ENCODE peak calls at places on chromosomes 1 and 21, in seven cellular contexts. P, D, N, Y, Z, E and R are unnamed samples.

GRCh38 chr1:206829875-206830274 is 35.5 kb upstream of the IL20 start:
- DNase-seq in Z (no peak), D (no peak), P (no peak), E (no peak), Y (no peak), N (no peak), R (no peak)

GRCh38 chr1:53681647-53682368 is 57.2 kb downstream of the GLIS1 start:
- DNase-seq in E (peak; percentile 24), P (peak; percentile 26), Z (peak; percentile 91), Y (peak; percentile 59), D (peak; percentile 87), N (peak; percentile 27), R (peak; percentile 44)

GRCh38 chr1:47387921-47388509 is 28.1 kb upstream of the FOXE3 start:
- DNase-seq in E (peak; percentile 30), N (no peak), Z (no peak), Y (peak; percentile 7), P (no peak), D (no peak), R (no peak)

GRCh38 chr1:63645301-63645700 is 52.1 kb downstream of the PGM1 start:
- DNase-seq in Z (no peak), P (peak; percentile 58), N (no peak), D (no peak), E (peak; percentile 20), Y (no peak), R (no peak)

GRCh38 chr1:208799186-208799585 is 555.0 kb upstream of the PLXNA2 start:
- DNase-seq in Z (no peak), N (no peak), D (no peak), P (no peak), E (no peak), Y (no peak), R (no peak)

GRCh38 chr1:116908266-116908665 is 1.4 kb upstream of the PTGFRN start:
- DNase-seq in Y (no peak), N (no peak), E (no peak), Z (no peak), P (no peak), D (no peak), R (no peak)

GRCh38 chr1:112849425-112849966 is 106.5 kb downstream of the SLC16A1 start:
- DNase-seq in P (peak; percentile 34), D (peak; percentile 67), Z (peak; percentile 80), N (no peak), E (peak; percentile 33), Y (peak; percentile 90), R (no peak)

GRCh38 chr1:18123467-18123992 is 15.9 kb downstream of the IGSF21 start:
- DNase-seq in Y (no peak), D (no peak), E (no peak), Z (no peak), N (no peak), P (no peak), R (no peak)

GRCh38 chr21:20946701-20947100 is 51.5 kb upstream of the NCAM2 start:
- DNase-seq in P (no peak), N (no peak), D (no peak), Y (no peak), E (no peak), Z (no peak), R (no peak)

GRCh38 chr1:202967684-202968281 is 726 bp upstream of the CYB5R1 start:
- DNase-seq in Y (peak; percentile 54), N (no peak), P (no peak), D (peak; percentile 39), E (no peak), Z (peak; percentile 59), R (peak; percentile 32)

GRCh38 chr1:54125671-54126070 is 27.1 kb downstream of the CDCP2 start:
- DNase-seq in E (peak; percentile 26), Z (no peak), P (peak; percentile 17), Y (peak; percentile 55), N (no peak), D (peak; percentile 49), R (no peak)

GRCh38 chr1:32818804-32819541 is 1.5 kb downstream of the S100PBP start:
- DNase-seq in Z (no peak), D (no peak), P (no peak), N (no peak), Y (no peak), E (no peak), R (peak; percentile 54)

GRCh38 chr1:41998250-41998649 is 79.5 kb upstream of the HIVEP3 start:
- DNase-seq in Y (no peak), P (no peak), N (no peak), Z (no peak), E (no peak), D (no peak), R (no peak)

GRCh38 chr1:205597691-205598314 is 34.0 kb downstream of the ELK4 start:
- DNase-seq in E (peak; percentile 66), Y (peak; percentile 98), P (peak; percentile 64), N (no peak), Z (no peak), D (no peak), R (no peak)

GRCh38 chr1:236736761-236737160 is 50.5 kb downstream of the ACTN2 start:
- DNase-seq in D (no peak), N (no peak), Z (no peak), P (no peak), E (no peak), Y (no peak), R (no peak)

GRCh38 chr1:77511440-77511840 is 171.0 kb downstream of the ZZZ3 start:
- DNase-seq in E (peak; percentile 94), Y (peak; percentile 85), P (peak; percentile 53), D (no peak), Z (no peak), N (no peak), R (no peak)

GRCh38 chr1:16978589-16979474 is 1.6 kb downstream of the MFAP2 start:
- DNase-seq in P (peak; percentile 90), E (peak; percentile 86), D (peak; percentile 23), N (no peak), Y (peak; percentile 61), Z (no peak), R (no peak)

GRCh38 chr1:20483098-20483832 is 2.7 kb downstream of the CAMK2N1 start:
- DNase-seq in Y (no peak), D (no peak), E (no peak), Z (no peak), N (no peak), P (no peak), R (no peak)

GRCh38 chr1:230730979-230731378 is 16.2 kb upstream of the CAPN9 start:
- DNase-seq in N (no peak), Z (no peak), D (no peak), P (no peak), Y (no peak), E (no peak), R (no peak)

GRCh38 chr1:224733021-224733911 is 117.1 kb downstream of the CNIH3 start:
- DNase-seq in Z (no peak), P (peak; percentile 50), N (no peak), D (peak; percentile 29), Y (no peak), E (peak; percentile 25), R (no peak)

GRCh38 chr1:109824349-109825115 is 60.8 kb upstream of the EPS8L3 start:
- DNase-seq in N (no peak), E (no peak), P (no peak), Y (no peak), D (no peak), Z (no peak), R (no peak)

GRCh38 chr1:198776602-198777029 is 137.8 kb downstream of the PTPRC start:
- DNase-seq in Y (peak; percentile 98), D (no peak), N (no peak), E (peak; percentile 98), P (peak; percentile 89), Z (no peak), R (no peak)

GRCh38 chr1:32200226-32201010 is at the start of gene CCDC28B:
- DNase-seq in D (peak; percentile 81), Z (peak; percentile 92), P (peak; percentile 71), N (no peak), Y (peak; percentile 66), E (peak; percentile 81), R (peak; percentile 68)

GRCh38 chr1:37482004-37482785 is 7.8 kb downstream of the ZC3H12A start:
- DNase-seq in Y (no peak), E (no peak), N (no peak), Z (no peak), D (no peak), P (no peak), R (no peak)

GRCh38 chr1:37484325-37485051 is 10.1 kb downstream of the ZC3H12A start:
- DNase-seq in P (no peak), D (no peak), Z (no peak), Y (no peak), E (no peak), N (no peak), R (no peak)

GRCh38 chr1:37482796-37483744 is 8.7 kb downstream of the ZC3H12A start:
- DNase-seq in Z (no peak), P (no peak), N (no peak), Y (no peak), D (no peak), E (no peak), R (no peak)

GRCh38 chr1:37485902-37486679 is 11.7 kb downstream of the ZC3H12A start:
- DNase-seq in D (no peak), Y (no peak), E (no peak), Z (no peak), P (peak; percentile 73), N (no peak), R (no peak)

GRCh38 chr1:37483785-37484184 is 9.4 kb downstream of the ZC3H12A start:
- DNase-seq in Y (no peak), D (no peak), E (no peak), P (no peak), Z (no peak), N (no peak), R (no peak)
- H3K4me2 ChIP-seq in Y (no peak overlapping the region), D (no peak overlapping the region), E (no peak overlapping the region), P (no peak overlapping the region), Z (no peak overlapping the region), N (no peak overlapping the region), R (no peak overlapping the region)

GRCh38 chr1:27314169-27314568 is 7.8 kb upstream of the TMEM222 start:
- DNase-seq in E (no peak), D (no peak), Z (no peak), N (no peak), P (no peak), Y (no peak), R (no peak)
- H2AFZ ChIP-seq in E (no peak overlapping the region), D (no peak overlapping the region), Z (peak overlapping the region; percentile 38), N (no peak overlapping the region), P (no peak overlapping the region), Y (no peak overlapping the region), R (no peak overlapping the region)

DNA sequence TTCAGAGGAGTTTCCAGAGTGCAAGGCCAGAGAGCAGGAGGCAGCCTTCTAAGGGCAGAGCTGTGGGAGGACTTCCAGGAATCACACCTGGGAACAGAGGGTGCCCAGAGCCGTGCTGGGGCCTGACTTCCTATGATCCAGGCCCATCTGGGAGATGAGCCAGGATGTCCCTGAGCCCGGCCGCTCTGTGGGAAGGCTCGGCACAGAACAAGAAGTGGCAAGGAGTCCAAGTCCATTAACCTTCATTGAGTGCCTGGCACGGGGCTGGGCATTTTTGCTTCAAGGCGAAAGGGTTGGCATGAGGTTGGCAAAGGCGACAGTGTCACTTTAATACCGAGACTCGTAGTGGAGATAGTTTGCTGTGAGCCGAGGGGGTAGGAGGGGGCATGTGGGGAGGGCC is 18.2 kb downstream of the TMEM201 start:
- DNase-seq in D (no peak), Y (no peak), N (no peak), P (no peak), E (no peak), Z (no peak), R (no peak)
- H3K36me3 ChIP-seq in D (no peaks in the 10 kb centered on the region), Y (peaks cover 21% of the 10 kb centered on the region), N (peaks cover 8% of the 10 kb centered on the region), P (peaks cover 9% of the 10 kb centered on the region), E (peaks cover 24% of the 10 kb centered on the region), Z (peaks cover 3% of the 10 kb centered on the region), R (peaks cover 99% of the 10 kb centered on the region)

DNA sequence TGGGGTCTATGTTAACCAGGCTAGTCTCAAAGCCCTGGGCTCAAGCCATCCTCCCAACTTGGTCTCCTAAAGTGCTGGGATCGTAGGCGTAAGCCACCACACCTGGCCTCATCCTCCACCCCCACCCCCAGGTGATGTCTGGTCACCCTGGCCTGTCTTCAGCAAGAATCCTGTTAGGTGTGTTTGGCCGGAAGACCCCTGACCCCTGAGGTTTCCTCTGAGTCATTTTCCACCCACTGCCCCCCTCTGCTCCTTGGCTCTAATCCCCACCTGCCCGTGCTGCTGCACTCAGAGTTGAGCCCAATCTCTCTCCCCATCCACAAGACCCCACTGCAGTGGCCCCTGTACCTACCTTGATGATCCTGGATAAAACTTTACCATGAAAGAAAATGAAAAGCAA is 25.2 kb downstream of the SLC66A1 start:
- DNase-seq in Z (no peak), D (no peak), P (no peak), E (peak; percentile 21), N (peak; percentile 18), Y (no peak), R (no peak)
- H3K4me2 ChIP-seq in Z (peak overlapping the region; percentile 79), D (no peak overlapping the region), P (no peak overlapping the region), E (no peak overlapping the region), N (peak overlapping the region; percentile 58), Y (no peak overlapping the region), R (no peak overlapping the region)